ENCODE peak calls at places on chromosomes 12 and 14, in nine cellular contexts. D, P, Z, Y, H, I, X, Q and C are unnamed samples.

GRCh38 chr12:88142610-88142991 is 494 bp downstream of the TMTC3 start:
- DNase-seq in D (no peak), P (peak), Z (peak), Y (no peak), H (no peak), I (peak), X (peak), Q (peak), C (peak)

GRCh38 chr12:113232787-113233585 is 11.7 kb downstream of the TPCN1 start:
- DNase-seq in D (peak), P (peak), Z (peak), Y (no peak), H (no peak), I (no peak), X (no peak), Q (no peak), C (peak)

GRCh38 chr14:52840916-52841315 is 49.5 kb upstream of the GNPNAT1 start:
- DNase-seq in D (peak), P (no peak), Z (no peak), Y (no peak), H (no peak), I (peak), X (peak), Q (no peak), C (no peak)

GRCh38 chr12:5796171-5797091 is 148.6 kb downstream of the ANO2 start:
- DNase-seq in D (peak), P (peak), Z (peak), Y (peak), H (no peak), I (peak), X (peak), Q (no peak), C (peak)

GRCh38 chr14:72545411-72546311 is 348.2 kb downstream of the DPF3 start:
- DNase-seq in D (peak), P (no peak), Z (no peak), Y (no peak), H (no peak), I (no peak), X (peak), Q (no peak), C (no peak)

GRCh38 chr14:50001146-50001998 is 108.5 kb downstream of the ARF6 start:
- DNase-seq in D (peak), P (peak), Z (peak), Y (no peak), H (peak), I (peak), X (peak), Q (peak), C (no peak)

GRCh38 chr12:32198555-32198954 is 91.9 kb downstream of the BICD1 start:
- DNase-seq in D (peak), P (no peak), Z (no peak), Y (no peak), H (peak), I (no peak), X (peak), Q (no peak), C (no peak)

GRCh38 chr12:113261847-113262470 is 40.7 kb downstream of the TPCN1 start:
- DNase-seq in D (no peak), P (peak), Z (no peak), Y (no peak), H (no peak), I (no peak), X (no peak), Q (no peak), C (no peak)

GRCh38 chr12:71581206-71581605 is 82.4 kb downstream of the ZFC3H1 start:
- DNase-seq in D (no peak), P (no peak), Z (no peak), Y (no peak), H (no peak), I (no peak), X (peak), Q (peak), C (no peak)

GRCh38 chr12:79183946-79184345 is 319.4 kb downstream of the SYT1 start:
- DNase-seq in D (no peak), P (no peak), Z (no peak), Y (no peak), H (no peak), I (no peak), X (no peak), Q (no peak), C (no peak)

GRCh38 chr14:30521899-30522736 is 36.8 kb upstream of the G2E3 start:
- DNase-seq in D (peak), P (peak), Z (peak), Y (peak), H (peak), I (peak), X (peak), Q (peak), C (peak)

GRCh38 chr12:22286569-22286968 is 47.9 kb downstream of the ST8SIA1 start:
- DNase-seq in D (peak), P (no peak), Z (no peak), Y (no peak), H (no peak), I (no peak), X (no peak), Q (no peak), C (no peak)

GRCh38 chr14:21987937-21988336 is 314.3 kb upstream of the OR4E1 start:
- DNase-seq in D (peak), P (peak), Z (peak), Y (peak), H (peak), I (peak), X (peak), Q (peak), C (peak)

GRCh38 chr14:56117765-56118610 is at the start of gene PELI2:
- DNase-seq in D (peak), P (peak), Z (peak), Y (peak), H (peak), I (peak), X (peak), Q (peak), C (peak)

GRCh38 chr12:79690606-79691298 is at the start of gene PAWR:
- DNase-seq in D (peak), P (peak), Z (peak), Y (peak), H (peak), I (peak), X (peak), Q (peak), C (peak)

GRCh38 chr14:53304726-53305381 is 151.7 kb upstream of the DDHD1 start:
- DNase-seq in D (no peak), P (no peak), Z (no peak), Y (no peak), H (no peak), I (no peak), X (no peak), Q (no peak), C (peak)

GRCh38 chr14:35140718-35141581 is 18.6 kb downstream of the PRORP start:
- DNase-seq in D (peak), P (peak), Z (peak), Y (peak), H (no peak), I (no peak), X (peak), Q (peak), C (no peak)

GRCh38 chr14:51822499-51822898 is 37.9 kb upstream of the GNG2 start:
- DNase-seq in D (peak), P (no peak), Z (no peak), Y (no peak), H (no peak), I (no peak), X (no peak), Q (no peak), C (no peak)

GRCh38 chr12:3135522-3136461 is 58.6 kb downstream of the TSPAN9 start:
- DNase-seq in D (peak), P (peak), Z (peak), Y (peak), H (peak), I (peak), X (peak), Q (peak), C (peak)

GRCh38 chr14:52609445-52610044 is 56.9 kb downstream of the GPR137C start:
- DNase-seq in D (no peak), P (no peak), Z (peak), Y (no peak), H (no peak), I (no peak), X (no peak), Q (no peak), C (peak)

GRCh38 chr14:77245820-77246219 is 25.2 kb downstream of the NGB start:
- DNase-seq in D (no peak), P (no peak), Z (peak), Y (no peak), H (no peak), I (no peak), X (no peak), Q (no peak), C (no peak)

GRCh38 chr12:6375269-6376078 is at the start of gene SCNN1A:
- DNase-seq in D (no peak), P (no peak), Z (peak), Y (no peak), H (no peak), I (peak), X (no peak), Q (no peak), C (peak)

GRCh38 chr14:61575751-61576150 is 119.6 kb upstream of the HIF1A start:
- DNase-seq in D (peak), P (no peak), Z (no peak), Y (no peak), H (no peak), I (no peak), X (peak), Q (no peak), C (no peak)

GRCh38 chr12:64006211-64006610 is 161.7 kb downstream of the SRGAP1 start:
- DNase-seq in D (peak), P (no peak), Z (no peak), Y (no peak), H (no peak), I (peak), X (no peak), Q (no peak), C (no peak)

GRCh38 chr14:77119852-77120251 is 21.7 kb downstream of the ZDHHC22 start:
- DNase-seq in D (no peak), P (peak), Z (no peak), Y (no peak), H (no peak), I (no peak), X (no peak), Q (no peak), C (no peak)

GRCh38 chr12:47753021-47754001 is 5.4 kb downstream of the RAPGEF3 start:
- DNase-seq in D (no peak), P (no peak), Z (peak), Y (peak), H (no peak), I (no peak), X (peak), Q (no peak), C (no peak)

GRCh38 chr12:56193025-56193578 is 3.8 kb upstream of the SMARCC2 start:
- DNase-seq in D (peak), P (peak), Z (peak), Y (peak), H (peak), I (peak), X (peak), Q (peak), C (peak)

GRCh38 chr12:18101043-18101442 is 11.1 kb upstream of the RERGL start:
- DNase-seq in D (no peak), P (peak), Z (no peak), Y (no peak), H (no peak), I (no peak), X (no peak), Q (peak), C (no peak)

GRCh38 chr14:65359503-65359902 is 53.0 kb upstream of the FUT8 start:
- DNase-seq in D (peak), P (peak), Z (no peak), Y (no peak), H (peak), I (no peak), X (peak), Q (no peak), C (no peak)

GRCh38 chr14:37623552-37623951 is 28.1 kb downstream of the TTC6 start:
- DNase-seq in D (peak), P (no peak), Z (no peak), Y (no peak), H (peak), I (peak), X (peak), Q (no peak), C (no peak)

GRCh38 chr14:105844047-105844630 is 317.8 kb downstream of the TMEM121 start:
- DNase-seq in D (no peak), P (peak), Z (no peak), Y (no peak), H (no peak), I (no peak), X (no peak), Q (no peak), C (no peak)

GRCh38 chr14:77603654-77604270 is 12.7 kb downstream of the SPTLC2 start:
- DNase-seq in D (no peak), P (no peak), Z (no peak), Y (peak), H (no peak), I (no peak), X (peak), Q (no peak), C (no peak)

GRCh38 chr14:36522972-36523685 is 3.1 kb upstream of the NKX2-1 start:
- DNase-seq in D (no peak), P (no peak), Z (peak), Y (no peak), H (no peak), I (no peak), X (no peak), Q (no peak), C (peak)

GRCh38 chr14:24826390-24826789 is 192.4 kb upstream of the GZMB start:
- DNase-seq in D (no peak), P (no peak), Z (no peak), Y (no peak), H (no peak), I (no peak), X (no peak), Q (no peak), C (no peak)

GRCh38 chr14:38039526-38039925 is 168.2 kb upstream of the SSTR1 start:
- DNase-seq in D (peak), P (no peak), Z (no peak), Y (no peak), H (no peak), I (no peak), X (peak), Q (no peak), C (no peak)

GRCh38 chr12:50085615-50085928 is 430 bp downstream of the SMARCD1 start:
- DNase-seq in D (peak), P (peak), Z (no peak), Y (no peak), H (no peak), I (no peak), X (peak), Q (no peak), C (no peak)

GRCh38 chr12:124862768-124863408 is 776 bp downstream of the SCARB1 start:
- DNase-seq in D (peak), P (peak), Z (peak), Y (peak), H (no peak), I (peak), X (peak), Q (peak), C (peak)

GRCh38 chr12:100721193-100721592 is 73.4 kb upstream of the ANO4 start:
- DNase-seq in D (no peak), P (no peak), Z (no peak), Y (no peak), H (no peak), I (no peak), X (no peak), Q (no peak), C (no peak)

DNA sequence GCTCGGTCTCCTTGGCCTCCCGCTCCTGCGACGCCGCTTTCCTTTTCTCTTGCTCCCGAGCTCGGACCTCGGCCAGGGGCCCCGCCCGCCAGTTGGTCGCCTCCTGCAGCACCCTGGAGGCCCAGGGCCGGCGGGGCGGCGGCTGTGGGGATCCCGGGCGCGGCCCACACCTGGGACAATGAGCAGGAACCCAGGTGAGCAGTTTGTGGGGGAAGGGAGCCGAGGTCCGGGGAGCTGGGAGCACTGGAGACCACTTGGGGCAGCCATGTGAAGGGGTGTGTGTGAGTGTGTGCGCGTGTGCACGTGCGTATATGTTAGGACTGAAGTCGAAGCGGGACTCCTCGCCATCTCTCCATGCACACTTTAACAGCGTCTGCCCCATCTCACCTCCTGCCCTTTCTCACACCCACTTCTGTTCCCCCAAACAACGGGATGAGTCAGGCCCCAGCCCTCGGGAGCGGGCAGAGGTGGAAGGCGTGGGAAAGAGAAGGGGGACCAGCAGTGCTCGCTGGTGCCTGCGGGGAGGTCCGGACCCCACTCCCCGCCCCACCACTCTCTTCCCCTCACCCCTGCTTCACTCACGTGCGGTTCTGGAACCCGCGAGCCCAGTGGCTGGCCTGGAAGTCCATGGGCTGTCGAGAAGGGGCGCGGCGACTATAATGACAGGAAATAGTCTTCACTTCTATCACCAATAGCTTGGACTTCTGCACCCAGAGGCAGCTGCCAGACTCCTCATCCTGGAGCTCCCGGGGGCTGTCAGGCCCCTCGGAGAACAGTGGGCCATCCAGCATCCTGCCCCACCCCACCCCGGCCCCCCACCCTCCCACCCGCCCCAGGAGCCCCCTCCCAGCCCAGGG is 450 bp downstream of the DDN start:
- DNase-seq in D (peak), P (no peak), Z (peak), Y (peak), H (no peak), I (peak), X (peak), Q (peak), C (peak)
- TF ChIP-seq EZH2phosphoT487 in D (no peak), P (peak), Z (no peak), Y (no peak), H (no peak), I (peak), X (no peak), Q (no peak), C (peak)

DNA sequence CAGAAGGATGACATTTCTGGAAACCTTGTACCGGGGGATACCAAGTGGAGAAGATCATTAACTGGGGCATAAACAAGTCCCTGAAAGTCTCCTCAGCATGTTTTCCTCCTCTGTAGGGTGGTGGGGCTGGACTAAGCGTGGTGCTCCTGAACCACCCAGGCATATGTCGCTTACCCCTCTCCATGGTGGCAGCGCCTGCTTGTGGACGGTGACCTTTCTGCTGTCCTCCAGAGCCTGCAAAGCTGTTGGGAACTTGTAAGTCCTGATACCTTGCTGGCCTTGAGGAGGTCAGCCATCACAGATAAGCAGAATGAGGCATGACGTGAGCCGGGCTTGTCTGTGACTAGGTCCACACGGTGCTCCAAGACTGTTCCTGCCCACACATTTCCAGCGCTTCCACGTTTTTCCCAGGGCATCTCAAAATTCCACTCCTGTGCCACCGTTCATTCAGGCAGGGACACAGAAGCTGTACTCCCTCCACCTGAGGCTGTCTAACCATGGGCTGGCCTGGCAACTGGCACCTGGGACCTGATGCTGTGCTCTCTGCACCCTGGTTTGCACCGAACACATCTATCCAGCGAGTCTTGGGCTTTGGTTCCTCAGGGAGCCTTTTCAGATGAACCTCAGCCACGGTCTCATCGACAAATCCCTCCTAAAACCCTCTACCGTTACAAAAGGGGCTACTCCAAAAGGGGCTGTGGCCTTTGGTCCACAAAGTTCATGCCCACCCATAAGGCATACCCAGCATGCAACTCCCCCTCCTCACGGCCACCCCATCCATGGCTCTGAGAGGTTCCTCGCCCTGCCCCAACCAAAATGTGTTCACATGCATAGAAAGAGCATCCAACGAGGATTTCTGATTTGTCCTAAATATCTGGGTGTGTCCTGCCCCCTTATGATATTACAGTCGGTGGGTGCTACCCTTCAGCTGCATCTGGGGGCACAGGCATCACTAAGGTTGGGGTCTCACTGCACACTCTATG is 199.6 kb upstream of the DIO3 start:
- DNase-seq in D (no peak), P (peak), Z (no peak), Y (no peak), H (no peak), I (no peak), X (no peak), Q (no peak), C (no peak)
- TF ChIP-seq EZH2phosphoT487 in D (no peak), P (no peak), Z (no peak), Y (no peak), H (no peak), I (no peak), X (no peak), Q (no peak), C (no peak)

DNA sequence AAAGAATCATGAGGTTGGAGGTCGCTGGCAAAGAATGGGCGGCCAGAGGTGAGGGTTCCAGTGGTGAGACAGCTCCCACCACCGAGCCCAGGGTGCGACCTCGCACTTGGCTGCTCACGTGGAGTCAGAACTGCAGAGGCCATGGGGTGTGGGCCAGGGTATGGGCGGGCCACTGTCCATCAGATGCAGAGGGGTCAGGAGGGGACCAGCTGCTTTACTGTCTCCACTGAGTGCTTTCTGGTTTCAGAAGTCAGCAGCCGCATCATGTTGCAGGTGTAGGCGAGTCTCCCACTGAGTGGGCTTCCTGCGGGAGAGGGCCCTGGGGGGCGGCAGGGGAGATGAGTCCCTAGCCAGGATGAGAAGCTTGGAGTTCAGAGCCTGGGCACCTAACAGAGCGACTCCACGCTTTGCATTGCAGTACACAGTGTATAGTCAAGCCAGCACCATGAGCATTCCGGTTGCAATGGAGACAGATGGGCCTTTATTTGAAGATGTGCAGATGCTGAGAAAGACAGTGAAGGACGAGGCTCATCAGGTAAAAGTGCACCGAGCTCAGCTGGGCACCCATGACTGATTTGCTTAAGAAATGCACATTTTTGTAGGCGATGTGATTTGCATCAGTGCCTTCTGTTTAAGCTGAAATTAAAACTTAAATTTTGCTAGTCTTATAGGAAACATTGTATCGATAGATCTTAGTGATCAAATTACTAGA is 46.8 kb upstream of the DYNC1H1 start:
- DNase-seq in D (no peak), P (no peak), Z (peak), Y (no peak), H (no peak), I (no peak), X (no peak), Q (no peak), C (no peak)
- TF ChIP-seq EZH2phosphoT487 in D (no peak), P (no peak), Z (no peak), Y (no peak), H (no peak), I (no peak), X (no peak), Q (no peak), C (no peak)

DNA sequence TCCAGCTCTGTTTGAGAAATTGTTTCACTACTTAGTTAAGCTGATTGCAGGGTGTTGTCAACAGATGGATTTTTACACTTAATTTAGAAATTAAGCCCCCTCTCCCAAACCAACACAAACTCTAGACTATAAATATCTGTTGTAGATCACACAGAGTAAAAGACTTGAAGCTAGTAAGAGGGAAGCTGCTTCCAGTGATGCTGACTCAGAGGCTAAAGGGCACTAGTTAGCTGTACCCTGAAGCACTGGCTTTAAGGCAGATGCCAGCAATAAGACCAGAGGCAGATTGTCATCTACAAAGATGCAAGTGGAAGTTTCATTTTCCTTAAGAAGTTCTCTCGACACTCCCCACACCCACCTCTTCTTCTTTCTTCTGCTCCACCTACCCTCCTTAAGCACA is 153.2 kb downstream of the ANO6 start:
- DNase-seq in D (peak), P (no peak), Z (no peak), Y (no peak), H (no peak), I (peak), X (peak), Q (peak), C (no peak)
- TF ChIP-seq EZH2phosphoT487 in D (no peak), P (no peak), Z (no peak), Y (no peak), H (no peak), I (no peak), X (no peak), Q (no peak), C (no peak)